ENCODE peak calls at places on chromosomes 11 and 22, in five cellular contexts. One of them, this sample, is unnamed.

GRCh38 chr22:50271011-50271394 is 823 bp upstream of the MAPK11 start:
- DNase-seq in colonic mucosa: no peak
- DNase-seq in epithelial cell of proximal tubule: no peak
- DNase-seq in choroid plexus epithelial cell: no peak
- DNase-seq in mucosa of descending colon: no peak
- DNase-seq in this sample: no peak

GRCh38 chr22:40928657-40929056 is 22.5 kb upstream of the RBX1 start:
- DNase-seq in choroid plexus epithelial cell: no peak
- DNase-seq in mucosa of descending colon: no peak
- DNase-seq in colonic mucosa: no peak
- DNase-seq in epithelial cell of proximal tubule: no peak
- DNase-seq in this sample: no peak

GRCh38 chr11:17750817-17751165 is 16.2 kb downstream of the KCNC1 start:
- DNase-seq in choroid plexus epithelial cell: no peak
- DNase-seq in mucosa of descending colon: no peak
- DNase-seq in epithelial cell of proximal tubule: no peak
- DNase-seq in colonic mucosa: no peak
- DNase-seq in this sample: no peak

GRCh38 chr11:77668760-77669159 is 31.2 kb upstream of the CLNS1A start:
- DNase-seq in choroid plexus epithelial cell: peak
- DNase-seq in epithelial cell of proximal tubule: no peak
- DNase-seq in colonic mucosa: no peak
- DNase-seq in mucosa of descending colon: no peak
- DNase-seq in this sample: no peak

GRCh38 chr11:8765294-8765693 is 82.7 kb downstream of the RPL27A start:
- DNase-seq in mucosa of descending colon: no peak
- DNase-seq in epithelial cell of proximal tubule: peak
- DNase-seq in colonic mucosa: no peak
- DNase-seq in choroid plexus epithelial cell: peak
- DNase-seq in this sample: peak

GRCh38 chr11:119347242-119347641 is 737 bp upstream of the MFRP start:
- DNase-seq in mucosa of descending colon: no peak
- DNase-seq in choroid plexus epithelial cell: no peak
- DNase-seq in epithelial cell of proximal tubule: no peak
- DNase-seq in colonic mucosa: no peak
- DNase-seq in this sample: no peak

GRCh38 chr11:74543991-74544390 is 48.4 kb upstream of the POLD3 start:
- DNase-seq in epithelial cell of proximal tubule: no peak
- DNase-seq in choroid plexus epithelial cell: no peak
- DNase-seq in mucosa of descending colon: peak
- DNase-seq in colonic mucosa: no peak
- DNase-seq in this sample: no peak

GRCh38 chr11:126340960-126341709 is 14.4 kb upstream of the ST3GAL4 start:
- DNase-seq in mucosa of descending colon: no peak
- DNase-seq in epithelial cell of proximal tubule: no peak
- DNase-seq in choroid plexus epithelial cell: no peak
- DNase-seq in colonic mucosa: no peak
- DNase-seq in this sample: no peak

GRCh38 chr22:49749227-49749626 is 78.4 kb downstream of the BRD1 start:
- DNase-seq in choroid plexus epithelial cell: no peak
- DNase-seq in mucosa of descending colon: no peak
- DNase-seq in colonic mucosa: no peak
- DNase-seq in epithelial cell of proximal tubule: no peak
- DNase-seq in this sample: no peak

GRCh38 chr11:1738380-1738779 is 12.0 kb downstream of the IFITM10 start:
- DNase-seq in choroid plexus epithelial cell: no peak
- DNase-seq in mucosa of descending colon: no peak
- DNase-seq in epithelial cell of proximal tubule: no peak
- DNase-seq in colonic mucosa: no peak
- DNase-seq in this sample: no peak

GRCh38 chr11:88414981-88415391 is 77.5 kb upstream of the CTSC start:
- DNase-seq in mucosa of descending colon: no peak
- DNase-seq in colonic mucosa: no peak
- DNase-seq in epithelial cell of proximal tubule: no peak
- DNase-seq in choroid plexus epithelial cell: peak
- DNase-seq in this sample: no peak

GRCh38 chr22:20024225-20025087 is 3.5 kb downstream of the TANGO2 start:
- DNase-seq in epithelial cell of proximal tubule: no peak
- DNase-seq in colonic mucosa: no peak
- DNase-seq in mucosa of descending colon: no peak
- DNase-seq in choroid plexus epithelial cell: no peak
- DNase-seq in this sample: no peak

GRCh38 chr11:115664313-115664712 is 160.1 kb upstream of the CADM1 start:
- DNase-seq in colonic mucosa: no peak
- DNase-seq in mucosa of descending colon: no peak
- DNase-seq in choroid plexus epithelial cell: no peak
- DNase-seq in epithelial cell of proximal tubule: no peak
- DNase-seq in this sample: no peak

GRCh38 chr22:29382575-29383328 is 5.6 kb downstream of the AP1B1 start:
- DNase-seq in epithelial cell of proximal tubule: no peak
- DNase-seq in mucosa of descending colon: peak
- DNase-seq in colonic mucosa: peak
- DNase-seq in choroid plexus epithelial cell: no peak
- DNase-seq in this sample: no peak

GRCh38 chr11:74611369-74611861 is 19.0 kb downstream of the POLD3 start:
- DNase-seq in mucosa of descending colon: no peak
- DNase-seq in epithelial cell of proximal tubule: no peak
- DNase-seq in choroid plexus epithelial cell: peak
- DNase-seq in colonic mucosa: no peak
- DNase-seq in this sample: peak

GRCh38 chr11:44004452-44004833 is 43.3 kb upstream of the ACCSL start:
- DNase-seq in colonic mucosa: peak
- DNase-seq in mucosa of descending colon: no peak
- DNase-seq in epithelial cell of proximal tubule: no peak
- DNase-seq in choroid plexus epithelial cell: no peak
- DNase-seq in this sample: no peak

GRCh38 chr11:84722583-84723108 is 904.5 kb downstream of the DLG2 start:
- DNase-seq in colonic mucosa: no peak
- DNase-seq in choroid plexus epithelial cell: no peak
- DNase-seq in mucosa of descending colon: no peak
- DNase-seq in epithelial cell of proximal tubule: no peak
- DNase-seq in this sample: no peak

GRCh38 chr11:90449643-90450042 is 226.8 kb upstream of the CHORDC1 start:
- DNase-seq in epithelial cell of proximal tubule: no peak
- DNase-seq in colonic mucosa: no peak
- DNase-seq in mucosa of descending colon: no peak
- DNase-seq in choroid plexus epithelial cell: no peak
- DNase-seq in this sample: no peak

GRCh38 chr11:44749160-44749559 is 22.4 kb downstream of the TSPAN18 start:
- DNase-seq in colonic mucosa: no peak
- DNase-seq in epithelial cell of proximal tubule: no peak
- DNase-seq in mucosa of descending colon: no peak
- DNase-seq in choroid plexus epithelial cell: no peak
- DNase-seq in this sample: no peak

GRCh38 chr11:116287866-116288265 is 484.9 kb downstream of the BUD13 start:
- DNase-seq in epithelial cell of proximal tubule: no peak
- DNase-seq in colonic mucosa: no peak
- DNase-seq in mucosa of descending colon: no peak
- DNase-seq in choroid plexus epithelial cell: no peak
- DNase-seq in this sample: no peak

GRCh38 chr22:36198936-36199616 is 2.5 kb downstream of the APOL4 start:
- DNase-seq in mucosa of descending colon: no peak
- DNase-seq in epithelial cell of proximal tubule: no peak
- DNase-seq in choroid plexus epithelial cell: no peak
- DNase-seq in colonic mucosa: no peak
- DNase-seq in this sample: no peak

GRCh38 chr11:46290021-46290420 is 12.6 kb downstream of the CREB3L1 start:
- DNase-seq in mucosa of descending colon: no peak
- DNase-seq in colonic mucosa: no peak
- DNase-seq in epithelial cell of proximal tubule: no peak
- DNase-seq in choroid plexus epithelial cell: no peak
- DNase-seq in this sample: no peak

GRCh38 chr11:74278721-74279148 is 32.7 kb downstream of the P4HA3 start:
- DNase-seq in mucosa of descending colon: no peak
- DNase-seq in epithelial cell of proximal tubule: peak
- DNase-seq in choroid plexus epithelial cell: peak
- DNase-seq in colonic mucosa: no peak
- DNase-seq in this sample: peak

GRCh38 chr11:68051191-68052136 is 12.6 kb downstream of the TCIRG1 start:
- DNase-seq in mucosa of descending colon: no peak
- DNase-seq in epithelial cell of proximal tubule: no peak
- DNase-seq in choroid plexus epithelial cell: peak
- DNase-seq in colonic mucosa: no peak
- DNase-seq in this sample: no peak

GRCh38 chr11:36818410-36818809 is 220.4 kb upstream of the RAG2 start:
- DNase-seq in mucosa of descending colon: peak
- DNase-seq in choroid plexus epithelial cell: no peak
- DNase-seq in epithelial cell of proximal tubule: no peak
- DNase-seq in colonic mucosa: no peak
- DNase-seq in this sample: no peak

GRCh38 chr11:47413908-47414684 is 5.7 kb downstream of the SLC39A13 start:
- DNase-seq in choroid plexus epithelial cell: peak
- DNase-seq in epithelial cell of proximal tubule: no peak
- DNase-seq in mucosa of descending colon: no peak
- DNase-seq in colonic mucosa: no peak
- DNase-seq in this sample: peak

GRCh38 chr11:2578006-2578933 is 121.5 kb downstream of the KCNQ1OT1 start:
- DNase-seq in choroid plexus epithelial cell: no peak
- DNase-seq in mucosa of descending colon: no peak
- DNase-seq in colonic mucosa: no peak
- DNase-seq in epithelial cell of proximal tubule: no peak
- DNase-seq in this sample: no peak

GRCh38 chr11:43676933-43677332 is 3.6 kb upstream of the HSD17B12 start:
- DNase-seq in mucosa of descending colon: no peak
- DNase-seq in epithelial cell of proximal tubule: no peak
- DNase-seq in choroid plexus epithelial cell: no peak
- DNase-seq in colonic mucosa: no peak
- DNase-seq in this sample: no peak

GRCh38 chr11:35214792-35215193 is 75.8 kb downstream of the CD44 start:
- DNase-seq in epithelial cell of proximal tubule: peak
- DNase-seq in mucosa of descending colon: no peak
- DNase-seq in choroid plexus epithelial cell: peak
- DNase-seq in colonic mucosa: no peak
- DNase-seq in this sample: peak

GRCh38 chr11:10095412-10096207 is 198.4 kb downstream of the SBF2 start:
- DNase-seq in choroid plexus epithelial cell: no peak
- DNase-seq in mucosa of descending colon: no peak
- DNase-seq in colonic mucosa: no peak
- DNase-seq in epithelial cell of proximal tubule: no peak
- DNase-seq in this sample: no peak

GRCh38 chr22:31490496-31490925 is 869 bp upstream of the EIF4ENIF1 start:
- DNase-seq in mucosa of descending colon: peak
- DNase-seq in colonic mucosa: peak
- DNase-seq in choroid plexus epithelial cell: peak
- DNase-seq in epithelial cell of proximal tubule: no peak
- DNase-seq in this sample: peak

GRCh38 chr11:132535830-132536229 is 996.5 kb downstream of the OPCML start:
- DNase-seq in epithelial cell of proximal tubule: no peak
- DNase-seq in mucosa of descending colon: no peak
- DNase-seq in colonic mucosa: no peak
- DNase-seq in choroid plexus epithelial cell: no peak
- DNase-seq in this sample: no peak

GRCh38 chr11:67439321-67440228 is 2.1 kb upstream of the PTPRCAP start:
- DNase-seq in choroid plexus epithelial cell: no peak
- DNase-seq in colonic mucosa: peak
- DNase-seq in mucosa of descending colon: no peak
- DNase-seq in epithelial cell of proximal tubule: no peak
- DNase-seq in this sample: no peak

GRCh38 chr22:25845985-25846745 is 104.2 kb downstream of the MYO18B start:
- DNase-seq in mucosa of descending colon: no peak
- DNase-seq in choroid plexus epithelial cell: no peak
- DNase-seq in epithelial cell of proximal tubule: no peak
- DNase-seq in colonic mucosa: no peak
- DNase-seq in this sample: no peak
- H3K4me3 ChIP-seq in mucosa of descending colon: no peak
- H3K4me3 ChIP-seq in choroid plexus epithelial cell: no peak
- H3K4me3 ChIP-seq in epithelial cell of proximal tubule: no peak
- H3K4me3 ChIP-seq in colonic mucosa: no peak
- H3K4me3 ChIP-seq in this sample: no peak

GRCh38 chr11:111938687-111939160 is 1.6 kb downstream of the DIXDC1 start:
- DNase-seq in colonic mucosa: no peak
- DNase-seq in mucosa of descending colon: no peak
- DNase-seq in choroid plexus epithelial cell: peak
- DNase-seq in epithelial cell of proximal tubule: no peak
- DNase-seq in this sample: peak
- H3K4me3 ChIP-seq in colonic mucosa: no peak
- H3K4me3 ChIP-seq in mucosa of descending colon: no peak
- H3K4me3 ChIP-seq in choroid plexus epithelial cell: peak
- H3K4me3 ChIP-seq in epithelial cell of proximal tubule: peak
- H3K4me3 ChIP-seq in this sample: peak

GRCh38 chr11:65538915-65539374 is 14.1 kb downstream of the SCYL1 start:
- DNase-seq in colonic mucosa: no peak
- DNase-seq in epithelial cell of proximal tubule: no peak
- DNase-seq in choroid plexus epithelial cell: no peak
- DNase-seq in mucosa of descending colon: no peak
- DNase-seq in this sample: no peak

GRCh38 chr11:65541093-65542010 is 16.5 kb downstream of the SCYL1 start:
- DNase-seq in choroid plexus epithelial cell: no peak
- DNase-seq in mucosa of descending colon: no peak
- DNase-seq in epithelial cell of proximal tubule: no peak
- DNase-seq in colonic mucosa: no peak
- DNase-seq in this sample: no peak

GRCh38 chr11:65540290-65541092 is 15.6 kb downstream of the SCYL1 start:
- DNase-seq in mucosa of descending colon: peak
- DNase-seq in colonic mucosa: peak
- DNase-seq in choroid plexus epithelial cell: peak
- DNase-seq in epithelial cell of proximal tubule: no peak
- DNase-seq in this sample: peak

GRCh38 chr11:65538232-65538914 is 13.5 kb downstream of the SCYL1 start:
- DNase-seq in mucosa of descending colon: no peak
- DNase-seq in epithelial cell of proximal tubule: no peak
- DNase-seq in colonic mucosa: no peak
- DNase-seq in choroid plexus epithelial cell: no peak
- DNase-seq in this sample: no peak

GRCh38 chr11:65539401-65540289 is 14.8 kb downstream of the SCYL1 start:
- DNase-seq in choroid plexus epithelial cell: no peak
- DNase-seq in colonic mucosa: peak
- DNase-seq in mucosa of descending colon: peak
- DNase-seq in epithelial cell of proximal tubule: no peak
- DNase-seq in this sample: no peak
- H3K4me3 ChIP-seq in choroid plexus epithelial cell: peak
- H3K4me3 ChIP-seq in colonic mucosa: peak
- H3K4me3 ChIP-seq in mucosa of descending colon: peak
- H3K4me3 ChIP-seq in epithelial cell of proximal tubule: peak
- H3K4me3 ChIP-seq in this sample: peak

DNA sequence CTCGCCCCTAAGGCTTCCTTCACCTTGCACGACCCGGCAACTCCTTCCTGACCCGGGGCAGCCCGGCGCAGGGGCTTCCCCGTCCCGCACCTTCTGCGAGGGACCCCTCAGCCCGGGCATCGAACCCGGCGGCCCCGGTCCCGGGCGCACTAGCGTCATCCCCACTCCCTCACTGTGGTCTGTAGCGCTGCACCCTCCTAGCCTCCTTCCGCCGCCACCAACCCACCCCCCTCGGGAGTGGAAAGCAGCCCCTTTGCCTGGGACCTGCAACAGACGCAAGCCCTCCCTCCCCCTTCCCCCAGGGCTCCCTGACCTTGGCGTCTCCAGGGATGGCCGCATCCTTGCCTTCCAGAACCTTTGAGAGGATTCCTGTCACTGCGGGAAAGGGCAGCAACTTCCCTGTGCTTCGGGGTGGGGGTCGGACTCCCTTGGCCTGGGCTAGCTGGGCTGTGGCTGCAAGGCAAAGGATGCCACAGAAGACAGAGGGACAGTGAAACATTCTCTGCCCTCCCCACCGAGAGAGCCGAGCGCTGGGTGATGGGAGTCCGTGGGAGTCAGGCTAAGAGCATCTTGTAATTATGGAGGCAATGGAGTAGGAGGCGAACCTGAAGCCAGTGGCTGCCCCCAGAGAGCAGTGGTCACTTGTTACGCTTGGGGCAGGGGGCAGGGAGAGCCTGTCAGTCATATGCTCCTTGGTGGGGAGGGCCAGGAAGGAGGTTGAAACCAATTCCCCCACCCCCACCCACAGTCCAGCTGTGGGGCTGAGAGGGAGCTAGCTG is 835 bp downstream of the TMEM132A start:
- DNase-seq in mucosa of descending colon: no peak
- DNase-seq in epithelial cell of proximal tubule: no peak
- DNase-seq in choroid plexus epithelial cell: no peak
- DNase-seq in colonic mucosa: no peak
- DNase-seq in this sample: no peak
- H3K4me3 ChIP-seq in mucosa of descending colon: peak
- H3K4me3 ChIP-seq in epithelial cell of proximal tubule: peak
- H3K4me3 ChIP-seq in choroid plexus epithelial cell: peak
- H3K4me3 ChIP-seq in colonic mucosa: peak
- H3K4me3 ChIP-seq in this sample: peak

This sample was measured in skeletal muscle cell.